ENCODE peak calls at places on chromosomes 6 and 20, in eight cellular contexts. X is HepG2, E is Peyer's patch, P is stomach, C is cardiac muscle cell, H is small intestine, Z is psoas muscle, K is neural progenitor cell. Y is an unnamed sample. For H3K27me3, the result is how much of the 10 kb centered on the place peaks cover.

GRCh38 chr6:15400572-15401004 is 154.7 kb downstream of the JARID2 start:
- DNase-seq in K (peak), E (peak), Z (peak), X (no peak), C (peak), P (no peak), H (no peak), Y (no peak)

GRCh38 chr20:51185277-51185676 is 162.4 kb upstream of the KCNG1 start:
- DNase-seq in Z (no peak), E (no peak), K (no peak), H (no peak), C (no peak), X (no peak), P (no peak), Y (no peak)

GRCh38 chr6:148404456-148405022 is 61.9 kb downstream of the SASH1 start:
- DNase-seq in H (no peak), Z (no peak), P (no peak), C (no peak), X (no peak), K (peak), E (no peak), Y (no peak)

GRCh38 chr6:46233131-46233530 is 62.4 kb upstream of the ENPP5 start:
- DNase-seq in H (no peak), K (no peak), X (no peak), P (no peak), C (no peak), Z (no peak), E (no peak), Y (no peak)

GRCh38 chr20:25214824-25215223 is 19.3 kb downstream of the ENTPD6 start:
- DNase-seq in C (no peak), E (no peak), P (no peak), K (no peak), Z (no peak), H (no peak), X (no peak), Y (no peak)

GRCh38 chr6:140485740-140486467 is 1111.5 kb upstream of the CITED2 start:
- DNase-seq in C (no peak), E (no peak), X (no peak), Z (no peak), K (no peak), P (peak), H (no peak), Y (no peak)

GRCh38 chr20:47929368-47930115 is 144.3 kb upstream of the SULF2 start:
- DNase-seq in Z (no peak), C (peak), X (no peak), P (no peak), H (no peak), K (peak), E (no peak), Y (no peak)

GRCh38 chr6:2038096-2038495 is 207.3 kb downstream of the GMDS start:
- DNase-seq in H (peak), X (no peak), P (peak), E (peak), K (no peak), C (no peak), Z (no peak), Y (no peak)

GRCh38 chr20:51563597-51564332 is 21.2 kb upstream of the NFATC2 start:
- DNase-seq in C (peak), Z (peak), X (peak), P (peak), H (peak), E (no peak), K (peak), Y (peak)

GRCh38 chr6:29926795-29927427 is 15.4 kb upstream of the HLA-A start:
- DNase-seq in E (no peak), P (peak), C (no peak), X (peak), K (peak), H (peak), Z (peak), Y (peak)

GRCh38 chr6:111204881-111205280 is 117.6 kb downstream of the SLC16A10 start:
- DNase-seq in P (no peak), K (no peak), X (no peak), E (no peak), C (no peak), H (no peak), Z (no peak), Y (no peak)

GRCh38 chr6:152270301-152270925 is 366.7 kb downstream of the SYNE1 start:
- DNase-seq in H (no peak), E (no peak), X (no peak), P (no peak), Z (no peak), C (no peak), K (no peak), Y (no peak)

GRCh38 chr20:32969356-32970114 is 34.7 kb downstream of the SUN5 start:
- DNase-seq in C (no peak), Z (no peak), K (no peak), E (no peak), H (no peak), P (no peak), X (no peak), Y (peak)

GRCh38 chr6:118896339-118897136 is 2.6 kb downstream of the ASF1A start:
- DNase-seq in P (no peak), Z (no peak), E (no peak), X (peak), C (peak), K (no peak), H (peak), Y (no peak)

GRCh38 chr6:45801471-45802289 is 214.0 kb downstream of the CLIC5 start:
- DNase-seq in H (no peak), X (no peak), Z (no peak), E (no peak), K (no peak), C (no peak), P (no peak), Y (no peak)

GRCh38 chr6:109241199-109241598 is 141.1 kb downstream of the CD164 start:
- DNase-seq in X (no peak), H (no peak), C (no peak), P (no peak), K (no peak), E (no peak), Z (no peak), Y (no peak)

GRCh38 chr6:56637640-56638039 is 5.0 kb downstream of the DST start:
- DNase-seq in C (peak), P (no peak), K (peak), H (peak), Z (no peak), X (peak), E (no peak), Y (no peak)

GRCh38 chr6:168364793-168365421 is 45.3 kb upstream of the DACT2 start:
- DNase-seq in C (no peak), P (no peak), H (no peak), X (no peak), Z (no peak), E (no peak), K (no peak), Y (no peak)

GRCh38 chr20:61803416-61803902 is 262.2 kb downstream of the TAF4 start:
- DNase-seq in X (no peak), K (peak), H (no peak), Z (no peak), C (no peak), P (no peak), E (no peak), Y (no peak)

GRCh38 chr6:147212618-147213017 is 8.4 kb downstream of the STXBP5 start:
- DNase-seq in P (no peak), K (peak), X (no peak), E (no peak), Z (no peak), H (no peak), C (no peak), Y (no peak)

GRCh38 chr6:129575378-129576118 is 134.4 kb downstream of the ARHGAP18 start:
- DNase-seq in H (peak), P (no peak), E (no peak), K (peak), C (peak), X (peak), Z (no peak), Y (peak)

GRCh38 chr6:165646484-165646883 is 16.6 kb downstream of the PDE10A start:
- DNase-seq in Z (no peak), E (no peak), X (no peak), K (no peak), H (no peak), P (no peak), C (no peak), Y (no peak)

GRCh38 chr20:35437599-35437998 is 429 bp downstream of the GDF5 start:
- DNase-seq in P (no peak), H (no peak), C (no peak), K (no peak), Z (no peak), X (no peak), E (no peak), Y (no peak)

GRCh38 chr6:13241364-13241763 is 87.0 kb downstream of the TBC1D7 start:
- DNase-seq in P (no peak), X (no peak), K (no peak), E (no peak), Z (no peak), H (no peak), C (no peak), Y (no peak)
- H3K27me3 ChIP-seq in P (under half), X (under half), K (under half), E (under half), Z (under half), H (under half), C (under half), Y (under half)

GRCh38 chr6:24668997-24669361 is 2.1 kb downstream of the ACOT13 start:
- DNase-seq in Z (no peak), E (no peak), K (no peak), X (no peak), H (no peak), C (no peak), P (no peak), Y (no peak)
- H3K4me3 ChIP-seq in Z (peak), E (peak), K (no peak), X (no peak), H (no peak), C (no peak), P (no peak), Y (no peak)

DNA sequence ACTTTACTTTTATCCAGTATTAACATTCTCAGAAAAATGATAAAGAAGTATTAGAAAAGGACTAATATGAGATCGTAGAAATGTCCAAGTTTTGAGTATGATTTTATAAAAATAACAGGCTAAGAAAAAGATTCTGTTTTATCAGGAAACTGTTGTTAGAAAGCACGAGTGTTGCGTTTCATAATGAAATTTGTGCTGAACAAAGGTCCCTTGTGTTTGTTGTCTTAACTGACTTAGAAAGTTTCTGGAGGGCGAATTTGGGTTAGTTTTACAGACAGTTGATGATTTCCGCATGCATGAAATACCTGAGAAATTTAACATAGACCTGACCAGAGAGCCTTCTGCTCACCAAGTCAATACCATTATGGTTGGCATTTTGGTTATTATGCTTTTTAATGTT is 136.0 kb downstream of the FNDC1 start:
- DNase-seq in K (no peak), P (no peak), X (no peak), H (no peak), Z (no peak), E (no peak), C (no peak), Y (no peak)
- H3K27me3 ChIP-seq in K (under half), P (under half), X (under half), H (under half), Z (under half), E (under half), C (under half), Y (under half)

DNA sequence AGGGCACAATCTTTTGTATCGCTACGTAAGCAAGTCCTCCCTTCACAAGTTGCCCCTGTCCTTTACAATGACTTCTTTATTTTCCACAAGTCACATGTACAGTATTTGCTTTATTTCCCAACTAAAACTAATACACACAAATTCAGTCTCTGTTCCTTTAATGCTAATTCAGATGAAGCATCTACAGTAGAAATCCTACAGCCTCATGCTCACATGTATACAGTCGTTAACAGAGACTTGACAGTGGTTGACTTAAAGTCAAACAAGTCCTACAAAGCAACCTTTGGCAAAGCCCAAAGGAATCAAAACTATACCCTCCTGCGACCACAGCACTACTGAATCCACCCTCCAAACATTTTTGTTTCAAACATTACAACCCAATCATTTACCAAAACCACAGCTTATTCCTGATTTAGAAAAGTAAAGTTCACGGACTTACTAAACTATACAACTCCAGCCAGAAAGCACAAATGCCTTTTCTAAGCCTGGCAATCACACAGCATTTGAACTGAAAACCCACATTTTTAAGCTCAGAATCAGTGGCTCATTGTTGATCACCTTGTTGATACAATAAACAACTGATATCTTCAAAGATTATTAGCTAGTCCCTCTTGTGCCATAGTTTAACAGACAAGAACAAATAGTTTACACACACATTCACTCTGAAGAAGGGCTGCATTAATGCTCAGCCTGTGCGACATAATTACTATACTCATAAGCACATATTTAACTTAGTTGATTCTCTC is 70.8 kb upstream of the NHSL1 start:
- DNase-seq in E (no peak), P (no peak), Z (no peak), K (no peak), X (peak), H (no peak), C (no peak), Y (no peak)
- H3K4me3 ChIP-seq in E (no peak), P (peak), Z (peak), K (peak), X (peak), H (no peak), C (peak), Y (peak)

GRCh38 chr6:84667252-84668213 is 96.9 kb downstream of the TBX18 start:
- DNase-seq in Z (no peak), C (no peak), P (no peak), E (no peak), X (no peak), K (no peak), H (no peak), Y (no peak)

GRCh38 chr6:84665392-84665791 is 99.0 kb downstream of the TBX18 start:
- DNase-seq in P (no peak), Z (no peak), K (no peak), C (peak), X (no peak), E (no peak), H (no peak), Y (no peak)

DNA sequence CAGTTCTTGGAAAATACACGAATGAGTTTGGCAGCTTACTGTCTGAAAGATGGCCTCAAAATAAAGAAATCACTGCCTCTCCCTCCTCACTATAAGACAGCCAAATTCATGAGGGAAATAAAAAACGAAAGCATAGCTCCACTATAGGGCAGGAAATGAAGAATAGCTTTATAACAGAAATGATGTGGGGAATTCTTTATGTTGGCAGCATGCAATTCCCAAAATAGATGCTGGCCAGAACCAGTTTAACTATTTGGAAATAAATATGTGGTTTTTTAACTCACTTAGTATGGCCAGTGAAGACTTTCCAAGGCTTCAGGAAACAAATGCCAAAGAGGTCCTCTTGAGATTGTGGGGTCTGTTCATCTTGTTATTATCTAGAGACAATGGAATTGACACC is 100.5 kb downstream of the TBX18 start:
- DNase-seq in K (no peak), C (no peak), H (no peak), E (no peak), Z (no peak), X (no peak), P (no peak), Y (no peak)
- H3K27me3 ChIP-seq in K (under half), C (under half), H (under half), E (under half), Z (under half), X (under half), P (under half), Y (under half)

GRCh38 chr6:163460307-163460782 is 45.8 kb downstream of the QKI start:
- DNase-seq in C (no peak), P (no peak), Z (no peak), K (peak), E (no peak), X (no peak), H (peak), Y (no peak)
- H3K4me3 ChIP-seq in C (no peak), P (peak), Z (peak), K (no peak), E (peak), X (no peak), H (peak), Y (no peak)

GRCh38 chr6:137518584-137518983 is 24.4 kb upstream of the OLIG3 start:
- DNase-seq in Z (no peak), K (no peak), P (no peak), E (no peak), X (no peak), H (no peak), C (no peak), Y (no peak)

GRCh38 chr6:137520520-137520919 is 26.3 kb upstream of the OLIG3 start:
- DNase-seq in K (no peak), E (no peak), X (no peak), H (no peak), P (no peak), Z (no peak), C (no peak), Y (no peak)

GRCh38 chr6:137519629-137520176 is 25.5 kb upstream of the OLIG3 start:
- DNase-seq in K (peak), H (no peak), X (no peak), Z (no peak), E (no peak), P (no peak), C (no peak), Y (no peak)

GRCh38 chr6:137514418-137514817 is 20.2 kb upstream of the OLIG3 start:
- DNase-seq in P (no peak), C (no peak), E (no peak), K (no peak), X (no peak), H (no peak), Z (no peak), Y (no peak)

GRCh38 chr6:137517404-137517803 is 23.2 kb upstream of the OLIG3 start:
- DNase-seq in K (no peak), X (no peak), Z (no peak), P (no peak), C (no peak), E (no peak), H (no peak), Y (no peak)
- H3K27me3 ChIP-seq in K (half or more), X (under half), Z (under half), P (under half), C (under half), E (under half), H (under half), Y (under half)

Y was measured in Caco-2.